ENCODE peak calls at places on chromosomes 7 and 10, in four cellular contexts. L, R, Q and H are unnamed samples.

GRCh38 chr7:45237788-45238461 is 80.3 kb downstream of the RAMP3 start:
- DNase-seq in R (peak), L (no peak), Q (no peak), H (no peak)

GRCh38 chr10:106795619-106796018 is 368.9 kb downstream of the SORCS1 start:
- DNase-seq in Q (peak), L (peak), R (peak), H (no peak)

GRCh38 chr7:82723411-82723810 is 279.8 kb upstream of the CACNA2D1 start:
- DNase-seq in R (no peak), Q (no peak), L (no peak), H (no peak)

GRCh38 chr7:143512488-143513340 is 35.0 kb downstream of the TAS2R41 start:
- DNase-seq in R (no peak), L (no peak), Q (peak), H (no peak)

GRCh38 chr10:63646491-63646890 is 125.3 kb downstream of the REEP3 start:
- DNase-seq in L (no peak), R (no peak), Q (no peak), H (no peak)

GRCh38 chr7:117809958-117810357 is 63.3 kb downstream of the CTTNBP2 start:
- DNase-seq in L (no peak), Q (peak), R (no peak), H (no peak)

GRCh38 chr10:115503546-115503945 is 410.4 kb downstream of the ATRNL1 start:
- DNase-seq in Q (no peak), R (no peak), L (no peak), H (no peak)

GRCh38 chr7:93461350-93461749 is 113.2 kb downstream of the CALCR start:
- DNase-seq in Q (no peak), L (peak), R (no peak), H (no peak)

GRCh38 chr10:93515963-93516450 is 19.6 kb downstream of the CEP55 start:
- DNase-seq in Q (no peak), L (no peak), R (no peak), H (no peak)

GRCh38 chr10:107727762-107728317 is 563.3 kb upstream of the SORCS1 start:
- DNase-seq in R (no peak), L (no peak), Q (no peak), H (no peak)

GRCh38 chr7:69608878-69609277 is 10.6 kb downstream of the AUTS2 start:
- DNase-seq in L (no peak), R (no peak), Q (no peak), H (no peak)

GRCh38 chr7:80053098-80053497 is 81.5 kb upstream of the GNAI1 start:
- DNase-seq in Q (peak), R (no peak), L (no peak), H (no peak)

DNA sequence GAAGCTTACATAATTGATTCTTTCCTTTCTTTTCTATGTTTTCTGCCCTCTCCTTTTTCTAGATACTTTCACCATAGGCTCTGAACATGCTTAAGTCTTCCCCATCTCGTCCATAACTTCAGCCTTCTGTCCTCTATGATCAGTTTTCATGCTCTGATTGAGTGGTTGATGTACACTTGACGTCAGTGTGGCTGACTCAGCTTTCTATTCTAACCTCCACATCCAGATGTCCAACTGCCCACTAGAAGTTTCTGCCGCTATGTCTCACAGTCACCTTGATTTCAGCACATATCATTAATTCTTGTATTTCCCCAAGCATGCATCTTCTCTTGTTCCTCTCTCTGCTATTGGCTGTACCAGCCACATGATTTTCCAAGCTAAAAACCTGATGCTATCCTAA is 15.0 kb downstream of the CDK14 start:
- DNase-seq in R (no peak), Q (no peak), L (no peak), H (no peak)
- TF ChIP-seq POLR2A in R (no peak), Q (no peak), L (no peak), H (no peak)

DNA sequence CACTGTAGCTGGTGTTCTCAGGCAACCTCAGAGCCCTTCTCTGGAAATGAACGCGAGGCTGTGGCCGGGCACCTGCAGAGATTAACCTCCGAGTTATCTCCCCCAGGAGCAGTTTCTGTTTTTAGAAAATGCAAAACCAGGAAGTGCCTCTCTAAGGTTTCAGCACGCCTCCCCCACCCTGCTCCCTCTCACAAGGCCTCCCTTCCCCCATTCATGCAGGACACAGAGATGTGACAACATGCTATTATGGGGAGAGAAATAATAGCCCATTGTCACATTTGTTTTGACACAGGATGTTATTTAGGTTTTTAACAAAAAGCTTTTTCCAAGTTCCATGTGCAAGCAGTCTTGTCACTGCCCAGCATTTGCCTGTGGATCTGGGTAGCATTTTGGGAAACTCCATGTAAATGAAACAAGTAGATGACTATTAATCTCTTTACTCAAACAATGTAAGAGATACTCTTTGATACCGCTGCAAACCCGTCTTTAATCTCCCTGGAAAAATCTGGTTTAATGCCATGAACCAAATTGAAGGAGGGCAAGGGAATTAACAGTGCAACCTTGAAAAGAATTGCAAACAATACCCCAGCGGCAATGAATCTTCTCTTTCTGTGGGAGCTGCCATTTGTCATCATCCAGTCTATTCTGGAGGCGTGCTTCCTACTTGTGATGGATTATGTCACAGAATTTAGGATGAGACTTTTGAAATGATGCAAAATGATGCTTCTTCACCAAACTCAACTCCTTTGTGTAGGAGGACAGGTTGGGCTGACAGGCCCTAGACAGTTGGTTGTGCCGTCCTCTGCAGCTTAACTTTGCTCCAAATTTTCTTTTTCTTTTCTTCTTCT is 86.5 kb upstream of the NMT2 start:
- DNase-seq in L (no peak), R (no peak), Q (peak), H (no peak)
- TF ChIP-seq POLR2A in L (no peak), R (no peak), Q (no peak), H (no peak)

GRCh38 chr10:102960158-102960557 is 42.1 kb downstream of the CNNM2 start:
- DNase-seq in R (no peak), Q (no peak), L (no peak), H (no peak)

GRCh38 chr10:102962259-102962658 is 44.2 kb downstream of the CNNM2 start:
- DNase-seq in Q (no peak), R (no peak), L (no peak), H (no peak)

GRCh38 chr10:102965455-102965854 is 47.4 kb downstream of the CNNM2 start:
- DNase-seq in R (no peak), L (peak), Q (no peak), H (no peak)

GRCh38 chr10:102964713-102965112 is 46.6 kb downstream of the CNNM2 start:
- DNase-seq in L (no peak), R (no peak), Q (no peak), H (no peak)

DNA sequence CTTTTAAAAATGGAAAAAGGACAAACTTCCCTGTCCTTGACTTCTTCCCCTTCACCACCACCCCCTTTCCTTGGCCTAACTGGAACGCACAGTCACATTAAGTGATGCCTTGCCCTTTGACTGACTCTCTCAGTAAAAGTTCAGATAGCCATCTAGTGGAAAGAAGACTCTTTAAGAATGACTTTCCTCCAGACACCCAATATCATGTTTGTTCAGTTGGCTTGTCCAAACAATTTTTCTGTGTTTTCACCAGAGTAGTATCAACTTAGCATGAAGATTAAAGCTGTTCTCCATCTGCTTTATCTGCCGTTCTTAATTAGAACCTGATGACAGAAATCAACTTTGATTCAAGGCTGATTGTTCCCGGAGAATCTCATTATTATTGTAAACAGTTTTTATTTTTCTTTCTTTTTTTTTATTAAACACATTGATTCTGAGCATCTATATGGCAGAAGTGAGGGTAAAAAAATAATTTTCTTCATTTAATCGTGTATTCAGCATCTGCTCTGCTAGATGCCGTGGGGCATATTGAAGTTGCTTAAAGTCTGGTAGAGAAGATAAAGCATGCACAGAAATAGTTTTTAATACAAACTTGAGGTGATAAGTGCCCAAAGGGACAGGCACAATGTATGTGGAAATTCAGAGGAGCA is 45.3 kb downstream of the CNNM2 start:
- DNase-seq in Q (no peak), L (peak), R (peak), H (no peak)
- TF ChIP-seq POLR2A in Q (no peak), L (no peak), R (no peak), H (no peak)

DNA sequence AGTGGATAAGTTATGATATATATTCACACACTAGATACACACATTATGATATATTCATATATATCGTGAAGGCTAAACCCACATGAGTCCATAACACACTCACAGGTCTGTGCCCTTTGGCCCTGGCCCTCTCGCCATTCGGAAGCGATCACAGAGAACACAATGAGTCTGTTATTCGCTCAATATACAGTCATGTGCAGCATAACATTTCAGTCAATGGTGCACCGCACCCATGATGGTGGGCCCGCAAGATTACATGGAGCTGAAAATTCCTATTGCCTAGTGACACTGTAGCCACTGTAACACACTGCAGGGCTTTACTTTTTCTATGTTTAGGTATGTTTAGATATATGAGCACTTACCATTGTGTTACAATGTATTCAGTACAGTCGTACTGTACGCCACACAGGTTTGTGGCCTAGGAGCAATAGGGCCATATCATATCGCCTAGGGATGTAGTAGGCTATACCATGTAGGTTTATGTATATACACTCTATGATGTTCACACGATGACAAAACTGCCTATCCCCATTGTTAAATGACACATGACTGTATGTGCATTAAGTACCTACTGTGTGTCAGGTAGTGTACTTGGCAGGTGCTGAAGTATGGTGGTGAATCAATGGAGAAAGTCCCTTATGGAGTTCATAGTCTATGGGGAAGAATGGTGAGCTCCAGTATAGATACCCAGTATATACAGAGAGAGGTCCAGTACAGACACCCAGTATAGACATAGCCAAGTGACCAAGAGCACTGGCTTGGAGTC is 198.8 kb upstream of the KLF14 start:
- DNase-seq in Q (no peak), L (no peak), R (no peak), H (no peak)
- TF ChIP-seq POLR2A in Q (no peak), L (no peak), R (no peak), H (no peak)

GRCh38 chr7:38703093-38703492 is 71.9 kb upstream of the AMPH start:
- DNase-seq in Q (no peak), L (no peak), R (no peak), H (no peak)

GRCh38 chr7:38702002-38702535 is 70.9 kb upstream of the AMPH start:
- DNase-seq in Q (no peak), R (no peak), L (no peak), H (no peak)

GRCh38 chr7:38709123-38709522 is 78.0 kb upstream of the AMPH start:
- DNase-seq in Q (no peak), L (no peak), R (no peak), H (no peak)

GRCh38 chr7:38704041-38704547 is 72.9 kb upstream of the AMPH start:
- DNase-seq in R (no peak), L (no peak), Q (no peak), H (no peak)

GRCh38 chr7:38704751-38705150 is 73.6 kb upstream of the AMPH start:
- DNase-seq in Q (no peak), R (no peak), L (no peak), H (no peak)
- TF ChIP-seq POLR2A in Q (no peak), R (no peak), L (no peak), H (no peak)

GRCh38 chr7:151708610-151709009 is 168.3 kb downstream of the PRKAG2 start:
- DNase-seq in L (no peak), R (no peak), Q (no peak), H (no peak)
- TF ChIP-seq POLR2A in L (no peak), R (no peak), Q (no peak), H (no peak)